ENCODE peak calls at places on chromosomes 11 and 22, in eight cellular contexts. S, I, N, B, P, K, H and D are unnamed samples.

GRCh38 chr11:108873305-108873704 is 208.4 kb downstream of the DDX10 start:
- DNase-seq in S (no peak), I (no peak), N (peak), B (no peak), P (no peak), K (no peak), H (no peak), D (no peak)

GRCh38 chr22:35705141-35705540 is 12.5 kb upstream of the APOL5 start:
- DNase-seq in S (no peak), I (no peak), N (peak), B (no peak), P (no peak), K (no peak), H (no peak), D (no peak)

GRCh38 chr11:45031912-45032519 is 81.3 kb upstream of the TP53I11 start:
- DNase-seq in S (no peak), I (no peak), N (no peak), B (no peak), P (no peak), K (no peak), H (no peak), D (no peak)

GRCh38 chr11:134662629-134663360 is 250.8 kb upstream of the B3GAT1 start:
- DNase-seq in S (no peak), I (no peak), N (no peak), B (no peak), P (no peak), K (no peak), H (no peak), D (no peak)

GRCh38 chr11:114604179-114604813 is 8.7 kb upstream of the NXPE4 start:
- DNase-seq in S (no peak), I (no peak), N (no peak), B (no peak), P (peak), K (no peak), H (no peak), D (no peak)

GRCh38 chr11:22728600-22729394 is 62.4 kb downstream of the GAS2 start:
- DNase-seq in S (no peak), I (no peak), N (no peak), B (no peak), P (no peak), K (no peak), H (no peak), D (no peak)

GRCh38 chr11:61682093-61682732 is 2.0 kb downstream of the DAGLA start:
- DNase-seq in S (peak), I (no peak), N (peak), B (no peak), P (no peak), K (no peak), H (no peak), D (no peak)

GRCh38 chr22:23849009-23850006 is 8.4 kb upstream of the SLC2A11 start:
- DNase-seq in S (peak), I (peak), N (peak), B (peak), P (peak), K (peak), H (peak), D (peak)

GRCh38 chr11:45777127-45777969 is 27.6 kb upstream of the SLC35C1 start:
- DNase-seq in S (no peak), I (no peak), N (no peak), B (no peak), P (no peak), K (no peak), H (no peak), D (no peak)

GRCh38 chr11:133724116-133724515 is 121.2 kb downstream of the SPATA19 start:
- DNase-seq in S (no peak), I (no peak), N (no peak), B (no peak), P (no peak), K (peak), H (no peak), D (no peak)

GRCh38 chr11:1924121-1924520 is 4.6 kb downstream of the TNNT3 start:
- DNase-seq in S (no peak), I (no peak), N (no peak), B (no peak), P (no peak), K (no peak), H (no peak), D (no peak)

GRCh38 chr11:60915250-60915914 is 1.4 kb downstream of the TMEM109 start:
- DNase-seq in S (peak), I (peak), N (peak), B (no peak), P (peak), K (no peak), H (peak), D (peak)

GRCh38 chr22:39530136-39530535 is 2.4 kb downstream of the RPS19BP1 start:
- DNase-seq in S (no peak), I (no peak), N (no peak), B (no peak), P (no peak), K (no peak), H (no peak), D (no peak)

GRCh38 chr11:110428956-110429613 is 663 bp upstream of the FDX1 start:
- DNase-seq in S (no peak), I (no peak), N (no peak), B (no peak), P (no peak), K (no peak), H (no peak), D (no peak)

GRCh38 chr11:58770627-58771457 is 39.1 kb upstream of the GLYAT start:
- DNase-seq in S (no peak), I (no peak), N (peak), B (no peak), P (no peak), K (no peak), H (no peak), D (no peak)

GRCh38 chr11:75673977-75674582 is 5.2 kb upstream of the MAP6 start:
- DNase-seq in S (peak), I (no peak), N (peak), B (no peak), P (peak), K (no peak), H (no peak), D (no peak)

GRCh38 chr11:68840661-68841653 is 759 bp downstream of the CPT1A start:
- DNase-seq in S (peak), I (no peak), N (peak), B (peak), P (peak), K (no peak), H (no peak), D (peak)

GRCh38 chr11:45659818-45660160 is 5.6 kb downstream of the CHST1 start:
- DNase-seq in S (no peak), I (no peak), N (no peak), B (no peak), P (no peak), K (no peak), H (no peak), D (no peak)

GRCh38 chr22:45602824-45603301 is 68.8 kb upstream of the ATXN10 start:
- DNase-seq in S (no peak), I (no peak), N (peak), B (no peak), P (no peak), K (peak), H (no peak), D (no peak)